ENCODE peak calls at places on chromosome 19, in seven cellular contexts. S, R, K, B, Y, M and D are unnamed samples.
A peak's percentile ranks its signal among the peaks of the same experiment; 100 is the strongest.

GRCh38 chr19:11268783-11269267 is 6.5 kb upstream of the DOCK6 start:
- DNase-seq in S (no peak), R (peak; percentile 34), K (no peak), B (no peak), Y (no peak), M (peak; percentile 61), D (no peak)

GRCh38 chr19:29543381-29543780 is 17.6 kb downstream of the VSTM2B start:
- DNase-seq in S (no peak), R (no peak), K (no peak), B (no peak), Y (no peak), M (no peak), D (peak; percentile 4)

GRCh38 chr19:12792048-12792852 is 964 bp downstream of the JUNB start:
- DNase-seq in S (peak; percentile 72), R (peak; percentile 78), K (no peak), B (peak; percentile 73), Y (peak; percentile 84), M (peak; percentile 75), D (peak; percentile 79)

GRCh38 chr19:35696835-35697234 is 7.5 kb upstream of the ZBTB32 start:
- DNase-seq in S (no peak), R (no peak), K (no peak), B (no peak), Y (no peak), M (no peak), D (no peak)

GRCh38 chr19:19543101-19543500 is 5.0 kb downstream of the CILP2 start:
- DNase-seq in S (no peak), R (no peak), K (no peak), B (no peak), Y (no peak), M (no peak), D (no peak)

GRCh38 chr19:4575978-4576933 is 16.8 kb upstream of the SEMA6B start:
- DNase-seq in S (peak; percentile 40), R (peak; percentile 71), K (peak; percentile 72), B (peak; percentile 36), Y (no peak), M (peak; percentile 70), D (peak; percentile 63)

GRCh38 chr19:19530423-19530804 is 1.7 kb downstream of the YJEFN3 start:
- DNase-seq in S (no peak), R (no peak), K (no peak), B (no peak), Y (no peak), M (no peak), D (no peak)

GRCh38 chr19:3154957-3155736 is 19.3 kb downstream of the GNA15 start:
- DNase-seq in S (peak; percentile 76), R (peak; percentile 49), K (peak; percentile 75), B (peak; percentile 57), Y (peak; percentile 93), M (peak; percentile 80), D (peak; percentile 88)

GRCh38 chr19:56971230-56971629 is 130.7 kb upstream of the PEG3 start:
- DNase-seq in S (no peak), R (no peak), K (no peak), B (no peak), Y (no peak), M (no peak), D (no peak)

GRCh38 chr19:5218255-5218855 is 122.3 kb downstream of the PTPRS start:
- DNase-seq in S (no peak), R (no peak), K (no peak), B (no peak), Y (no peak), M (no peak), D (no peak)

GRCh38 chr19:49213791-49214190 is 56.2 kb downstream of the TRPM4 start:
- DNase-seq in S (no peak), R (no peak), K (no peak), B (no peak), Y (no peak), M (no peak), D (no peak)

GRCh38 chr19:19750131-19750841 is 17.4 kb upstream of the ZNF14 start:
- DNase-seq in S (no peak), R (no peak), K (no peak), B (no peak), Y (no peak), M (no peak), D (no peak)

GRCh38 chr19:19501798-19502197 is 13.6 kb downstream of the TSSK6 start:
- DNase-seq in S (no peak), R (no peak), K (no peak), B (no peak), Y (no peak), M (no peak), D (no peak)

GRCh38 chr19:45995715-45996385 is 583 bp downstream of the CCDC61 start:
- DNase-seq in S (no peak), R (no peak), K (no peak), B (peak; percentile 39), Y (no peak), M (no peak), D (no peak)

GRCh38 chr19:55447421-55448174 is 4.5 kb upstream of the SHISA7 start:
- DNase-seq in S (no peak), R (no peak), K (peak; percentile 88), B (no peak), Y (no peak), M (no peak), D (no peak)

GRCh38 chr19:19817357-19817756 is 4.2 kb downstream of the ZNF506 start:
- DNase-seq in S (peak; percentile 69), R (no peak), K (no peak), B (no peak), Y (no peak), M (no peak), D (no peak)

GRCh38 chr19:57280913-57281425 is 684 bp downstream of the ZNF460 start:
- DNase-seq in S (peak; percentile 59), R (no peak), K (peak; percentile 23), B (peak; percentile 6), Y (no peak), M (no peak), D (no peak)

GRCh38 chr19:42311612-42312160 is 1.4 kb upstream of the TMEM145 start:
- DNase-seq in S (no peak), R (no peak), K (no peak), B (no peak), Y (no peak), M (no peak), D (no peak)

GRCh38 chr19:58353717-58354477 is 605 bp upstream of the A1BG start:
- DNase-seq in S (no peak), R (no peak), K (no peak), B (no peak), Y (peak; percentile 38), M (no peak), D (no peak)

GRCh38 chr19:37692956-37693660 is 26.5 kb downstream of the ZNF607 start:
- DNase-seq in S (no peak), R (no peak), K (no peak), B (no peak), Y (no peak), M (no peak), D (no peak)

GRCh38 chr19:54142166-54142780 is 4.7 kb downstream of the CNOT3 start:
- DNase-seq in S (no peak), R (no peak), K (no peak), B (no peak), Y (no peak), M (no peak), D (no peak)
- H3K27ac ChIP-seq in S (no peak overlapping the region), R (no peak overlapping the region), K (no peak overlapping the region), B (no peak overlapping the region), Y (no peak overlapping the region), M (no peak overlapping the region), D (no peak overlapping the region)

GRCh38 chr19:40231057-40231456 is 4.6 kb upstream of the CCNP start:
- DNase-seq in S (no peak), R (no peak), K (no peak), B (no peak), Y (no peak), M (no peak), D (no peak)
- H3K27ac ChIP-seq in S (no peak overlapping the region), R (no peak overlapping the region), K (peak overlapping the region; percentile 71), B (no peak overlapping the region), Y (no peak overlapping the region), M (no peak overlapping the region), D (no peak overlapping the region)

DNA sequence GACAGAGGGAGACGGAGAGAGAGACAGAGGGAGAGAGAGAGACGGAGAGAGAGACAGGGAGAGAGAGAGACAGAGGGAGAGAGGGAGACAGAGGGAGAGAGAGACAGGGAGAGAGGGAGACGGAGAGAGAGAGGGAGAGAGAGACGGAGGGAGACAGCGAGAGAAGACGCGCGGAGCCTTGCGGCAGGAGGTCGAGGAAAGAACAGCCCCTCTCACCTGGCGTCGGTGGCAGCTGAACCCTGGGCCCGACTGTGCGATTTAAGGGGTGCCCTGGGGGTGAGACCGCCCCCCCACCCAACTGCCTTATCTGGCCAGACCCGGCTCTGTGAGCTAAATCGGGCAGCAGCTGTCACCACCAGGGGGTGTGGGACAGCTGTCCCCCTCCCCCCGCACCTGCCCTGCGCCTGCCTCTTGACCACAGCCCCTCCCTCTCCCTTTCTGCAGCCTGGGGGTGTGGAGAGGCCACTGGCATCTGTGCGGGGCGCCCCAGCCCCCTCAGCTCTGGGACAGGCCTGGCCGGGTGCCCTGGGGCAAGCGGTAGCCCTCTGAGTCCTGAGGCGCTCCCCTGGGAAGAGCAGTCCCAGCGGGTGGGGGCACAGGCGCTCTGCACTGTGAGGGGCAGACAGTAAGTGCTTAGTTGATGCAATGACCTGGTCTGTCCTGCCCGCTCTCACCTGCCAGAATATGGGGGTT is 10.8 kb downstream of the JOSD2 start:
- DNase-seq in S (no peak), R (no peak), K (no peak), B (no peak), Y (peak; percentile 51), M (peak; percentile 83), D (no peak)
- H3K27ac ChIP-seq in S (no peak overlapping the region), R (no peak overlapping the region), K (peak overlapping the region; percentile 34), B (no peak overlapping the region), Y (no peak overlapping the region), M (peak overlapping the region; percentile 94), D (no peak overlapping the region)

GRCh38 chr19:17346109-17346671 is 8.8 kb downstream of the GTPBP3 start:
- DNase-seq in S (peak; percentile 62), R (peak; percentile 80), K (peak; percentile 58), B (peak; percentile 60), Y (peak; percentile 82), M (peak; percentile 77), D (peak; percentile 73)

GRCh38 chr19:17348700-17349099 is 11.3 kb downstream of the GTPBP3 start:
- DNase-seq in S (no peak), R (no peak), K (peak; percentile 43), B (no peak), Y (peak; percentile 90), M (peak; percentile 77), D (no peak)

GRCh38 chr19:17347361-17347760 is 10.0 kb downstream of the GTPBP3 start:
- DNase-seq in S (no peak), R (no peak), K (no peak), B (no peak), Y (peak; percentile 72), M (peak; percentile 47), D (no peak)

GRCh38 chr19:17351815-17352435 is 14.6 kb downstream of the GTPBP3 start:
- DNase-seq in S (no peak), R (no peak), K (no peak), B (no peak), Y (no peak), M (no peak), D (no peak)

GRCh38 chr19:17347877-17348276 is 10.5 kb downstream of the GTPBP3 start:
- DNase-seq in S (no peak), R (no peak), K (no peak), B (no peak), Y (no peak), M (no peak), D (no peak)
- H3K27ac ChIP-seq in S (no peak overlapping the region), R (no peak overlapping the region), K (peak overlapping the region; percentile 86), B (peak overlapping the region; percentile 52), Y (peak overlapping the region; percentile 77), M (peak overlapping the region; percentile 65), D (peak overlapping the region; percentile 56)

GRCh38 chr19:7397687-7398086 is 49.0 kb downstream of the ARHGEF18 start:
- DNase-seq in S (no peak), R (no peak), K (no peak), B (no peak), Y (no peak), M (no peak), D (no peak)
- H3K27ac ChIP-seq in S (no peak overlapping the region), R (peak overlapping the region; percentile 56), K (peak overlapping the region; percentile 85), B (no peak overlapping the region), Y (no peak overlapping the region), M (peak overlapping the region; percentile 77), D (peak overlapping the region; percentile 53)